ENCODE peak calls at places on chromosomes 11 and 22, in eight cellular contexts. One of them, this sample, is unnamed.

GRCh38 chr11:66906077-66906929 is 49.4 kb downstream of the LRFN4 start:
- ATAC-seq in mucosa of descending colon: peak
- ATAC-seq in activated CD8-positive, alpha-beta T cell treated with anti-CD3 and anti-CD28 coated beads, Interleukin-2, amount 10 ng/mL, durations not matched to agents 7 days and 5 days: no peak
- ATAC-seq in stimulated activated naive CD8-positive, alpha-beta T cell treated with anti-CD3 and anti-CD28 coated beads, Interleukin-15, amount 100 ng/mL, for 72 hours: no peak
- ATAC-seq in T-cell: no peak
- ATAC-seq in gastroesophageal sphincter: no peak
- ATAC-seq in left lobe of liver: peak
- ATAC-seq in activated naive CD4-positive, alpha-beta T cell treated with anti-CD3 and anti-CD28 coated beads, Interleukin-2, amount 50 U/mL, for 72 hours: no peak
- ATAC-seq in this sample: peak

GRCh38 chr22:31284241-31284745 is 8.0 kb downstream of the PIK3IP1 start:
- ATAC-seq in left lobe of liver: no peak
- ATAC-seq in activated CD8-positive, alpha-beta T cell treated with anti-CD3 and anti-CD28 coated beads, Interleukin-2, amount 10 ng/mL, durations not matched to agents 7 days and 5 days: no peak
- ATAC-seq in stimulated activated naive CD8-positive, alpha-beta T cell treated with anti-CD3 and anti-CD28 coated beads, Interleukin-15, amount 100 ng/mL, for 72 hours: no peak
- ATAC-seq in activated naive CD4-positive, alpha-beta T cell treated with anti-CD3 and anti-CD28 coated beads, Interleukin-2, amount 50 U/mL, for 72 hours: no peak
- ATAC-seq in gastroesophageal sphincter: no peak
- ATAC-seq in mucosa of descending colon: peak
- ATAC-seq in T-cell: no peak
- ATAC-seq in this sample: no peak

GRCh38 chr11:70483077-70483861 is 84.9 kb downstream of the CTTN start:
- ATAC-seq in mucosa of descending colon: peak
- ATAC-seq in T-cell: no peak
- ATAC-seq in gastroesophageal sphincter: peak
- ATAC-seq in stimulated activated naive CD8-positive, alpha-beta T cell treated with anti-CD3 and anti-CD28 coated beads, Interleukin-15, amount 100 ng/mL, for 72 hours: no peak
- ATAC-seq in activated CD8-positive, alpha-beta T cell treated with anti-CD3 and anti-CD28 coated beads, Interleukin-2, amount 10 ng/mL, durations not matched to agents 7 days and 5 days: no peak
- ATAC-seq in activated naive CD4-positive, alpha-beta T cell treated with anti-CD3 and anti-CD28 coated beads, Interleukin-2, amount 50 U/mL, for 72 hours: no peak
- ATAC-seq in left lobe of liver: peak
- ATAC-seq in this sample: no peak

GRCh38 chr11:111582881-111583280 is 19.4 kb upstream of the SIK2 start:
- ATAC-seq in activated naive CD4-positive, alpha-beta T cell treated with anti-CD3 and anti-CD28 coated beads, Interleukin-2, amount 50 U/mL, for 72 hours: no peak
- ATAC-seq in T-cell: no peak
- ATAC-seq in mucosa of descending colon: no peak
- ATAC-seq in left lobe of liver: peak
- ATAC-seq in stimulated activated naive CD8-positive, alpha-beta T cell treated with anti-CD3 and anti-CD28 coated beads, Interleukin-15, amount 100 ng/mL, for 72 hours: no peak
- ATAC-seq in activated CD8-positive, alpha-beta T cell treated with anti-CD3 and anti-CD28 coated beads, Interleukin-2, amount 10 ng/mL, durations not matched to agents 7 days and 5 days: no peak
- ATAC-seq in gastroesophageal sphincter: no peak
- ATAC-seq in this sample: no peak

GRCh38 chr22:46102752-46103151 is 47.6 kb upstream of the PPARA start:
- ATAC-seq in left lobe of liver: no peak
- ATAC-seq in T-cell: no peak
- ATAC-seq in mucosa of descending colon: no peak
- ATAC-seq in activated CD8-positive, alpha-beta T cell treated with anti-CD3 and anti-CD28 coated beads, Interleukin-2, amount 10 ng/mL, durations not matched to agents 7 days and 5 days: no peak
- ATAC-seq in activated naive CD4-positive, alpha-beta T cell treated with anti-CD3 and anti-CD28 coated beads, Interleukin-2, amount 50 U/mL, for 72 hours: no peak
- ATAC-seq in gastroesophageal sphincter: no peak
- ATAC-seq in stimulated activated naive CD8-positive, alpha-beta T cell treated with anti-CD3 and anti-CD28 coated beads, Interleukin-15, amount 100 ng/mL, for 72 hours: no peak
- ATAC-seq in this sample: no peak

GRCh38 chr11:88179966-88180629 is 4.9 kb upstream of the RAB38 start:
- ATAC-seq in activated CD8-positive, alpha-beta T cell treated with anti-CD3 and anti-CD28 coated beads, Interleukin-2, amount 10 ng/mL, durations not matched to agents 7 days and 5 days: no peak
- ATAC-seq in mucosa of descending colon: no peak
- ATAC-seq in left lobe of liver: no peak
- ATAC-seq in stimulated activated naive CD8-positive, alpha-beta T cell treated with anti-CD3 and anti-CD28 coated beads, Interleukin-15, amount 100 ng/mL, for 72 hours: peak
- ATAC-seq in T-cell: no peak
- ATAC-seq in activated naive CD4-positive, alpha-beta T cell treated with anti-CD3 and anti-CD28 coated beads, Interleukin-2, amount 50 U/mL, for 72 hours: peak
- ATAC-seq in gastroesophageal sphincter: no peak
- ATAC-seq in this sample: peak

GRCh38 chr22:44898236-44898635 is 111.6 kb downstream of the PHF21B start:
- ATAC-seq in activated CD8-positive, alpha-beta T cell treated with anti-CD3 and anti-CD28 coated beads, Interleukin-2, amount 10 ng/mL, durations not matched to agents 7 days and 5 days: no peak
- ATAC-seq in activated naive CD4-positive, alpha-beta T cell treated with anti-CD3 and anti-CD28 coated beads, Interleukin-2, amount 50 U/mL, for 72 hours: no peak
- ATAC-seq in T-cell: no peak
- ATAC-seq in stimulated activated naive CD8-positive, alpha-beta T cell treated with anti-CD3 and anti-CD28 coated beads, Interleukin-15, amount 100 ng/mL, for 72 hours: no peak
- ATAC-seq in gastroesophageal sphincter: no peak
- ATAC-seq in left lobe of liver: no peak
- ATAC-seq in mucosa of descending colon: no peak
- ATAC-seq in this sample: no peak

GRCh38 chr11:19428206-19429001 is 187.7 kb upstream of the E2F8 start:
- ATAC-seq in left lobe of liver: peak
- ATAC-seq in gastroesophageal sphincter: no peak
- ATAC-seq in T-cell: no peak
- ATAC-seq in activated naive CD4-positive, alpha-beta T cell treated with anti-CD3 and anti-CD28 coated beads, Interleukin-2, amount 50 U/mL, for 72 hours: peak
- ATAC-seq in activated CD8-positive, alpha-beta T cell treated with anti-CD3 and anti-CD28 coated beads, Interleukin-2, amount 10 ng/mL, durations not matched to agents 7 days and 5 days: no peak
- ATAC-seq in mucosa of descending colon: peak
- ATAC-seq in stimulated activated naive CD8-positive, alpha-beta T cell treated with anti-CD3 and anti-CD28 coated beads, Interleukin-15, amount 100 ng/mL, for 72 hours: peak
- ATAC-seq in this sample: peak

GRCh38 chr11:78277314-78277994 is 88.7 kb downstream of the USP35 start:
- ATAC-seq in T-cell: no peak
- ATAC-seq in gastroesophageal sphincter: no peak
- ATAC-seq in activated CD8-positive, alpha-beta T cell treated with anti-CD3 and anti-CD28 coated beads, Interleukin-2, amount 10 ng/mL, durations not matched to agents 7 days and 5 days: no peak
- ATAC-seq in activated naive CD4-positive, alpha-beta T cell treated with anti-CD3 and anti-CD28 coated beads, Interleukin-2, amount 50 U/mL, for 72 hours: no peak
- ATAC-seq in left lobe of liver: peak
- ATAC-seq in stimulated activated naive CD8-positive, alpha-beta T cell treated with anti-CD3 and anti-CD28 coated beads, Interleukin-15, amount 100 ng/mL, for 72 hours: no peak
- ATAC-seq in mucosa of descending colon: peak
- ATAC-seq in this sample: no peak

GRCh38 chr22:43946391-43946680 is 8.9 kb upstream of the SAMM50 start:
- ATAC-seq in activated CD8-positive, alpha-beta T cell treated with anti-CD3 and anti-CD28 coated beads, Interleukin-2, amount 10 ng/mL, durations not matched to agents 7 days and 5 days: peak
- ATAC-seq in gastroesophageal sphincter: no peak
- ATAC-seq in activated naive CD4-positive, alpha-beta T cell treated with anti-CD3 and anti-CD28 coated beads, Interleukin-2, amount 50 U/mL, for 72 hours: peak
- ATAC-seq in left lobe of liver: no peak
- ATAC-seq in stimulated activated naive CD8-positive, alpha-beta T cell treated with anti-CD3 and anti-CD28 coated beads, Interleukin-15, amount 100 ng/mL, for 72 hours: peak
- ATAC-seq in mucosa of descending colon: peak
- ATAC-seq in T-cell: no peak
- ATAC-seq in this sample: no peak

This sample was measured in esophagus mucosa.